ENCODE peak calls at places on chromosome 18, in nine cellular contexts. One of them, this sample, is unnamed.

GRCh38 chr18:24915547-24915946 is 436.4 kb downstream of the ZNF521 start:
- DNase-seq in HT1080: peak; percentile 49
- DNase-seq in NCI-H1092: no peak
- DNase-seq in astrocyte of the spinal cord: peak; percentile 39
- DNase-seq in WTC11: no peak
- DNase-seq in HT-29: no peak
- DNase-seq in NCI-H774: no peak
- DNase-seq in A549: no peak
- DNase-seq in SJSA1: no peak
- DNase-seq in this sample: no peak

GRCh38 chr18:45590060-45590537 is 25.2 kb upstream of the SLC14A2 start:
- DNase-seq in HT1080: no peak
- DNase-seq in NCI-H774: no peak
- DNase-seq in WTC11: no peak
- DNase-seq in NCI-H1092: no peak
- DNase-seq in HT-29: no peak
- DNase-seq in SJSA1: peak; percentile 53
- DNase-seq in astrocyte of the spinal cord: peak; percentile 77
- DNase-seq in A549: no peak
- DNase-seq in this sample: no peak

GRCh38 chr18:22709288-22710060 is 223.7 kb upstream of the RBBP8 start:
- DNase-seq in NCI-H1092: no peak
- DNase-seq in WTC11: no peak
- DNase-seq in A549: no peak
- DNase-seq in SJSA1: no peak
- DNase-seq in astrocyte of the spinal cord: no peak
- DNase-seq in HT1080: no peak
- DNase-seq in HT-29: no peak
- DNase-seq in NCI-H774: no peak
- DNase-seq in this sample: no peak

GRCh38 chr18:28740575-28740974 is 563.6 kb upstream of the CDH2 start:
- DNase-seq in HT1080: no peak
- DNase-seq in WTC11: no peak
- DNase-seq in astrocyte of the spinal cord: no peak
- DNase-seq in NCI-H774: no peak
- DNase-seq in SJSA1: no peak
- DNase-seq in NCI-H1092: no peak
- DNase-seq in HT-29: no peak
- DNase-seq in A549: no peak
- DNase-seq in this sample: no peak

GRCh38 chr18:25275414-25276001 is 76.5 kb downstream of the ZNF521 start:
- DNase-seq in HT1080: no peak
- DNase-seq in A549: no peak
- DNase-seq in NCI-H1092: no peak
- DNase-seq in NCI-H774: no peak
- DNase-seq in astrocyte of the spinal cord: no peak
- DNase-seq in WTC11: no peak
- DNase-seq in SJSA1: no peak
- DNase-seq in HT-29: no peak
- DNase-seq in this sample: no peak

GRCh38 chr18:49020129-49020528 is 69.4 kb upstream of the SMAD7 start:
- DNase-seq in NCI-H774: no peak
- DNase-seq in HT1080: no peak
- DNase-seq in astrocyte of the spinal cord: no peak
- DNase-seq in HT-29: no peak
- DNase-seq in SJSA1: no peak
- DNase-seq in A549: no peak
- DNase-seq in WTC11: no peak
- DNase-seq in NCI-H1092: no peak
- DNase-seq in this sample: peak; percentile 35

GRCh38 chr18:47997338-47997780 is 66.9 kb upstream of the SMAD2 start:
- DNase-seq in NCI-H774: no peak
- DNase-seq in WTC11: peak; percentile 85
- DNase-seq in A549: no peak
- DNase-seq in NCI-H1092: no peak
- DNase-seq in HT-29: no peak
- DNase-seq in SJSA1: no peak
- DNase-seq in astrocyte of the spinal cord: no peak
- DNase-seq in HT1080: peak; percentile 47
- DNase-seq in this sample: peak; percentile 45

GRCh38 chr18:75429975-75430374 is 2.5 kb upstream of the SMIM21 start:
- DNase-seq in HT1080: no peak
- DNase-seq in NCI-H774: no peak
- DNase-seq in A549: no peak
- DNase-seq in WTC11: no peak
- DNase-seq in astrocyte of the spinal cord: no peak
- DNase-seq in SJSA1: no peak
- DNase-seq in HT-29: peak; percentile 65
- DNase-seq in NCI-H1092: no peak
- DNase-seq in this sample: no peak

GRCh38 chr18:62372156-62372555 is 47.0 kb downstream of the TNFRSF11A start:
- DNase-seq in NCI-H774: peak; percentile 58
- DNase-seq in WTC11: no peak
- DNase-seq in HT1080: no peak
- DNase-seq in astrocyte of the spinal cord: no peak
- DNase-seq in NCI-H1092: peak; percentile 75
- DNase-seq in SJSA1: no peak
- DNase-seq in A549: no peak
- DNase-seq in HT-29: no peak
- DNase-seq in this sample: no peak

GRCh38 chr18:28175930-28176673 is 828 bp downstream of the CDH2 start:
- DNase-seq in HT1080: peak; percentile 44
- DNase-seq in WTC11: peak; percentile 46
- DNase-seq in A549: peak; percentile 13
- DNase-seq in NCI-H774: no peak
- DNase-seq in astrocyte of the spinal cord: peak; percentile 48
- DNase-seq in NCI-H1092: peak; percentile 51
- DNase-seq in HT-29: no peak
- DNase-seq in SJSA1: peak; percentile 57
- DNase-seq in this sample: peak; percentile 25

GRCh38 chr18:12768622-12769021 is 65.8 kb downstream of the PSMG2 start:
- DNase-seq in WTC11: no peak
- DNase-seq in HT-29: no peak
- DNase-seq in HT1080: peak; percentile 40
- DNase-seq in NCI-H774: no peak
- DNase-seq in SJSA1: peak; percentile 15
- DNase-seq in NCI-H1092: no peak
- DNase-seq in astrocyte of the spinal cord: peak; percentile 33
- DNase-seq in A549: no peak
- DNase-seq in this sample: no peak

GRCh38 chr18:2979871-2980606 is 32.9 kb downstream of the LPIN2 start:
- DNase-seq in A549: no peak
- DNase-seq in HT1080: no peak
- DNase-seq in WTC11: no peak
- DNase-seq in HT-29: no peak
- DNase-seq in NCI-H774: no peak
- DNase-seq in astrocyte of the spinal cord: no peak
- DNase-seq in NCI-H1092: no peak
- DNase-seq in SJSA1: peak; percentile 6
- DNase-seq in this sample: no peak

GRCh38 chr18:22549260-22549937 is 131.7 kb upstream of the CTAGE1 start:
- DNase-seq in astrocyte of the spinal cord: no peak
- DNase-seq in HT-29: no peak
- DNase-seq in WTC11: no peak
- DNase-seq in NCI-H774: no peak
- DNase-seq in HT1080: no peak
- DNase-seq in SJSA1: no peak
- DNase-seq in A549: no peak
- DNase-seq in NCI-H1092: no peak
- DNase-seq in this sample: no peak

GRCh38 chr18:21897811-21898210 is 157.2 kb downstream of the MIB1 start:
- DNase-seq in HT1080: peak; percentile 36
- DNase-seq in NCI-H774: peak; percentile 39
- DNase-seq in astrocyte of the spinal cord: peak; percentile 41
- DNase-seq in NCI-H1092: peak; percentile 41
- DNase-seq in A549: peak; percentile 30
- DNase-seq in HT-29: peak; percentile 74
- DNase-seq in WTC11: peak; percentile 72
- DNase-seq in SJSA1: peak; percentile 27
- DNase-seq in this sample: no peak

GRCh38 chr18:23162473-23162872 is 27.2 kb downstream of the CABLES1 start:
- DNase-seq in NCI-H1092: no peak
- DNase-seq in WTC11: no peak
- DNase-seq in HT1080: no peak
- DNase-seq in SJSA1: no peak
- DNase-seq in A549: no peak
- DNase-seq in HT-29: no peak
- DNase-seq in NCI-H774: no peak
- DNase-seq in astrocyte of the spinal cord: no peak
- DNase-seq in this sample: no peak

GRCh38 chr18:62881509-62882016 is 166.2 kb downstream of the PHLPP1 start:
- DNase-seq in SJSA1: peak; percentile 90
- DNase-seq in astrocyte of the spinal cord: peak; percentile 95
- DNase-seq in NCI-H1092: peak; percentile 88
- DNase-seq in HT1080: peak; percentile 95
- DNase-seq in WTC11: no peak
- DNase-seq in HT-29: no peak
- DNase-seq in NCI-H774: peak; percentile 60
- DNase-seq in A549: peak; percentile 25
- DNase-seq in this sample: no peak

GRCh38 chr18:8695932-8696510 is 9.3 kb upstream of the MTCL1 start:
- DNase-seq in WTC11: no peak
- DNase-seq in A549: no peak
- DNase-seq in NCI-H1092: no peak
- DNase-seq in astrocyte of the spinal cord: no peak
- DNase-seq in HT-29: no peak
- DNase-seq in NCI-H774: no peak
- DNase-seq in HT1080: no peak
- DNase-seq in SJSA1: no peak
- DNase-seq in this sample: no peak

GRCh38 chr18:79906706-79907105 is 44.7 kb downstream of the SLC66A2 start:
- DNase-seq in HT-29: no peak
- DNase-seq in HT1080: no peak
- DNase-seq in NCI-H1092: no peak
- DNase-seq in astrocyte of the spinal cord: no peak
- DNase-seq in A549: no peak
- DNase-seq in WTC11: no peak
- DNase-seq in SJSA1: no peak
- DNase-seq in NCI-H774: no peak
- DNase-seq in this sample: no peak

GRCh38 chr18:65938592-65939372 is 188.0 kb downstream of the CDH7 start:
- DNase-seq in SJSA1: no peak
- DNase-seq in HT1080: peak; percentile 64
- DNase-seq in HT-29: peak; percentile 65
- DNase-seq in astrocyte of the spinal cord: peak; percentile 31
- DNase-seq in NCI-H774: no peak
- DNase-seq in A549: peak; percentile 0
- DNase-seq in WTC11: peak; percentile 64
- DNase-seq in NCI-H1092: peak; percentile 17
- DNase-seq in this sample: no peak

GRCh38 chr18:6158958-6159357 is 255.8 kb downstream of the L3MBTL4 start:
- DNase-seq in NCI-H774: no peak
- DNase-seq in SJSA1: no peak
- DNase-seq in WTC11: no peak
- DNase-seq in HT1080: no peak
- DNase-seq in A549: no peak
- DNase-seq in astrocyte of the spinal cord: no peak
- DNase-seq in HT-29: no peak
- DNase-seq in NCI-H1092: no peak
- DNase-seq in this sample: no peak

GRCh38 chr18:47912343-47912742 is 18.1 kb downstream of the SMAD2 start:
- DNase-seq in NCI-H1092: no peak
- DNase-seq in SJSA1: no peak
- DNase-seq in astrocyte of the spinal cord: no peak
- DNase-seq in WTC11: no peak
- DNase-seq in HT-29: no peak
- DNase-seq in NCI-H774: no peak
- DNase-seq in HT1080: no peak
- DNase-seq in A549: no peak
- DNase-seq in this sample: no peak

GRCh38 chr18:7562491-7562890 is 4.6 kb upstream of the PTPRM start:
- DNase-seq in WTC11: no peak
- DNase-seq in astrocyte of the spinal cord: no peak
- DNase-seq in HT1080: no peak
- DNase-seq in HT-29: no peak
- DNase-seq in NCI-H774: no peak
- DNase-seq in A549: no peak
- DNase-seq in NCI-H1092: no peak
- DNase-seq in SJSA1: no peak
- DNase-seq in this sample: no peak

GRCh38 chr18:62992877-62993365 is 277.6 kb downstream of the PHLPP1 start:
- DNase-seq in SJSA1: no peak
- DNase-seq in HT1080: no peak
- DNase-seq in A549: no peak
- DNase-seq in NCI-H1092: no peak
- DNase-seq in astrocyte of the spinal cord: no peak
- DNase-seq in HT-29: no peak
- DNase-seq in NCI-H774: no peak
- DNase-seq in WTC11: no peak
- DNase-seq in this sample: no peak

GRCh38 chr18:24170389-24170788 is 31.5 kb downstream of the CABYR start:
- DNase-seq in HT-29: no peak
- DNase-seq in HT1080: peak; percentile 10
- DNase-seq in NCI-H774: peak; percentile 22
- DNase-seq in SJSA1: no peak
- DNase-seq in astrocyte of the spinal cord: no peak
- DNase-seq in A549: no peak
- DNase-seq in WTC11: no peak
- DNase-seq in NCI-H1092: no peak
- DNase-seq in this sample: no peak